ENCODE peak calls at places on chromosomes 1 and 21, in nine cellular contexts. One of them, this sample, is unnamed. For H3K36me3 and H3K27me3, the result is how much of the 10 kb centered on the place peaks cover.

GRCh38 chr1:156247460-156248322 is at the start of gene PAQR6:
- DNase-seq in pancreas: no peak
- DNase-seq in cardiac muscle cell: no peak
- DNase-seq in adrenal gland: peak
- DNase-seq in GM23338: peak
- DNase-seq in IMR-90: no peak
- DNase-seq in fibroblast of lung: no peak
- DNase-seq in Panc1: no peak
- DNase-seq in lung: no peak
- DNase-seq in this sample: no peak

GRCh38 chr1:30756545-30757195 is 904 bp downstream of the LAPTM5 start:
- DNase-seq in lung: peak
- DNase-seq in pancreas: no peak
- DNase-seq in IMR-90: peak
- DNase-seq in GM23338: no peak
- DNase-seq in cardiac muscle cell: no peak
- DNase-seq in adrenal gland: peak
- DNase-seq in Panc1: peak
- DNase-seq in fibroblast of lung: peak
- DNase-seq in this sample: peak

GRCh38 chr1:34164510-34165381 is at the start of gene CSMD2:
- DNase-seq in fibroblast of lung: peak
- DNase-seq in IMR-90: peak
- DNase-seq in Panc1: no peak
- DNase-seq in cardiac muscle cell: peak
- DNase-seq in GM23338: peak
- DNase-seq in adrenal gland: peak
- DNase-seq in lung: no peak
- DNase-seq in pancreas: peak
- DNase-seq in this sample: no peak

GRCh38 chr21:9750341-9751086 is 770.9 kb upstream of the TPTE start:
- DNase-seq in fibroblast of lung: no peak
- DNase-seq in GM23338: no peak
- DNase-seq in adrenal gland: no peak
- DNase-seq in pancreas: no peak
- DNase-seq in lung: peak
- DNase-seq in cardiac muscle cell: no peak
- DNase-seq in IMR-90: no peak
- DNase-seq in Panc1: no peak
- DNase-seq in this sample: no peak

GRCh38 chr1:244460195-244460594 is 878 bp upstream of the CATSPERE start:
- DNase-seq in GM23338: peak
- DNase-seq in Panc1: no peak
- DNase-seq in cardiac muscle cell: no peak
- DNase-seq in adrenal gland: no peak
- DNase-seq in pancreas: no peak
- DNase-seq in lung: no peak
- DNase-seq in fibroblast of lung: no peak
- DNase-seq in IMR-90: no peak
- DNase-seq in this sample: no peak

GRCh38 chr1:154801612-154802011 is 68.5 kb downstream of the KCNN3 start:
- DNase-seq in cardiac muscle cell: no peak
- DNase-seq in lung: no peak
- DNase-seq in Panc1: no peak
- DNase-seq in IMR-90: no peak
- DNase-seq in pancreas: no peak
- DNase-seq in GM23338: no peak
- DNase-seq in fibroblast of lung: no peak
- DNase-seq in adrenal gland: no peak
- DNase-seq in this sample: no peak

GRCh38 chr21:42162831-42163510 is 56.0 kb upstream of the ABCG1 start:
- DNase-seq in Panc1: no peak
- DNase-seq in IMR-90: no peak
- DNase-seq in pancreas: no peak
- DNase-seq in cardiac muscle cell: no peak
- DNase-seq in lung: no peak
- DNase-seq in adrenal gland: no peak
- DNase-seq in GM23338: no peak
- DNase-seq in fibroblast of lung: peak
- DNase-seq in this sample: no peak

GRCh38 chr21:33261635-33262034 is 4.5 kb upstream of the IL10RB start:
- DNase-seq in IMR-90: peak
- DNase-seq in adrenal gland: peak
- DNase-seq in fibroblast of lung: peak
- DNase-seq in GM23338: no peak
- DNase-seq in Panc1: no peak
- DNase-seq in lung: no peak
- DNase-seq in cardiac muscle cell: no peak
- DNase-seq in pancreas: no peak
- DNase-seq in this sample: no peak

GRCh38 chr1:163980391-163980790 is 578.6 kb upstream of the PBX1 start:
- DNase-seq in adrenal gland: no peak
- DNase-seq in Panc1: no peak
- DNase-seq in fibroblast of lung: no peak
- DNase-seq in GM23338: no peak
- DNase-seq in IMR-90: no peak
- DNase-seq in lung: no peak
- DNase-seq in cardiac muscle cell: no peak
- DNase-seq in pancreas: no peak
- DNase-seq in this sample: no peak

GRCh38 chr21:31554511-31555022 is 104.9 kb upstream of the SOD1 start:
- DNase-seq in Panc1: no peak
- DNase-seq in pancreas: no peak
- DNase-seq in lung: no peak
- DNase-seq in IMR-90: peak
- DNase-seq in fibroblast of lung: no peak
- DNase-seq in GM23338: peak
- DNase-seq in adrenal gland: no peak
- DNase-seq in cardiac muscle cell: no peak
- DNase-seq in this sample: peak
- TF ChIP-seq CTCF in Panc1: no peak
- TF ChIP-seq CTCF in pancreas: no peak
- TF ChIP-seq CTCF in lung: no peak
- TF ChIP-seq CTCF in IMR-90: no peak
- TF ChIP-seq CTCF in fibroblast of lung: no peak
- TF ChIP-seq CTCF in GM23338: no peak
- TF ChIP-seq CTCF in adrenal gland: no peak
- TF ChIP-seq CTCF in cardiac muscle cell: no peak
- TF ChIP-seq CTCF in this sample: no peak

GRCh38 chr1:39564941-39565340 is 11.6 kb downstream of the PABPC4 start:
- DNase-seq in adrenal gland: no peak
- DNase-seq in fibroblast of lung: no peak
- DNase-seq in IMR-90: no peak
- DNase-seq in GM23338: no peak
- DNase-seq in lung: no peak
- DNase-seq in cardiac muscle cell: no peak
- DNase-seq in pancreas: no peak
- DNase-seq in Panc1: no peak
- DNase-seq in this sample: no peak

GRCh38 chr1:39562886-39563285 is 13.7 kb downstream of the PABPC4 start:
- DNase-seq in Panc1: no peak
- DNase-seq in cardiac muscle cell: no peak
- DNase-seq in IMR-90: no peak
- DNase-seq in GM23338: no peak
- DNase-seq in adrenal gland: no peak
- DNase-seq in pancreas: no peak
- DNase-seq in lung: no peak
- DNase-seq in fibroblast of lung: no peak
- DNase-seq in this sample: no peak

GRCh38 chr1:39563669-39564068 is 12.9 kb downstream of the PABPC4 start:
- DNase-seq in pancreas: no peak
- DNase-seq in Panc1: no peak
- DNase-seq in lung: no peak
- DNase-seq in GM23338: no peak
- DNase-seq in fibroblast of lung: no peak
- DNase-seq in cardiac muscle cell: no peak
- DNase-seq in IMR-90: no peak
- DNase-seq in adrenal gland: no peak
- DNase-seq in this sample: no peak

GRCh38 chr1:39564340-39564739 is 12.2 kb downstream of the PABPC4 start:
- DNase-seq in adrenal gland: no peak
- DNase-seq in lung: no peak
- DNase-seq in fibroblast of lung: no peak
- DNase-seq in Panc1: no peak
- DNase-seq in GM23338: no peak
- DNase-seq in IMR-90: no peak
- DNase-seq in cardiac muscle cell: no peak
- DNase-seq in pancreas: no peak
- DNase-seq in this sample: no peak

GRCh38 chr1:39561321-39561720 is 15.3 kb downstream of the PABPC4 start:
- DNase-seq in adrenal gland: no peak
- DNase-seq in Panc1: no peak
- DNase-seq in fibroblast of lung: no peak
- DNase-seq in pancreas: no peak
- DNase-seq in IMR-90: no peak
- DNase-seq in lung: no peak
- DNase-seq in cardiac muscle cell: no peak
- DNase-seq in GM23338: no peak
- DNase-seq in this sample: no peak
- H3K36me3 ChIP-seq in adrenal gland: under half
- H3K36me3 ChIP-seq in Panc1: half or more
- H3K36me3 ChIP-seq in fibroblast of lung: under half
- H3K36me3 ChIP-seq in pancreas: half or more
- H3K36me3 ChIP-seq in IMR-90: half or more
- H3K36me3 ChIP-seq in lung: under half
- H3K36me3 ChIP-seq in cardiac muscle cell: half or more
- H3K36me3 ChIP-seq in GM23338: half or more
- H3K36me3 ChIP-seq in this sample: under half

DNA sequence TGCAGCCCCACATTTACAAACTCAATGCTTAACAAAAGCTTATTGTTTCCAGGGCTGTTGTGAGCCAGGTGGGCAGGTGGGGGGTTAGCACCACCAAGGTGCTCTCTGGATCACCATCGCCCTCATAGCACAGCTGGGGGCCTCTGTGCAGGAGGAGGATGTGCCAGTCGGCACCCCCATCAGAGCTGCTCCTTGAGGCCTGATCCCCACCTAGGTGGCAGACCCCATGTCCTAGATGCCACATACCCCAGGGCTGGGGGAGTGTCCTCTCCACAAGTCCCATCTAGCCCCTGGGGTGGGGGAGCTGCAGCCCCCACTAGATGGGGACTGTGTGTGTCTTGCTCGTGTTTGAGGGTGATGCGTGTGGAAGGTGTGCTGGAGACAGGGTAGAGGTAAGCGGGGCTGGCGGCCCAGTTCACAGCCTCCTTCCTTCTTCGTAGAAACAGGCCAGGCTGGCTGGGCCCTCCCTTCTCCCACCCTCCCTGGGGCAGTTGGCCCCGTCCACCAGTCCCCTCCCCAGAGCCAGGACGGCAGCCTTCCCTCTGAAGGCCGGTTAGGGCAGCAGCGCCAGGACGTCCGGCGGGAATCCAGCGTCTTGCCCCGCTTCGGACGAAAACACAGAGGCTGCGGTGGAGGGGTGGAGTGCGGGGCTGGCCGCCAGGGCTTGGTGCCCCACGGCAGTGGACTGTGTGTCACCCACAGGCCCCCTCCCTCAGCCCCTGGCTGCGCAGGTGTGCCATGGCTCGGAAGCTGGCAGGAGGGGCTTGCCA is 3.4 kb downstream of the PRDM16 start:
- DNase-seq in IMR-90: no peak
- DNase-seq in lung: no peak
- DNase-seq in GM23338: peak
- DNase-seq in Panc1: no peak
- DNase-seq in cardiac muscle cell: peak
- DNase-seq in fibroblast of lung: no peak
- DNase-seq in adrenal gland: no peak
- DNase-seq in pancreas: peak
- DNase-seq in this sample: no peak
- H3K27me3 ChIP-seq in IMR-90: half or more
- H3K27me3 ChIP-seq in lung: under half
- H3K27me3 ChIP-seq in GM23338: half or more
- H3K27me3 ChIP-seq in Panc1: under half
- H3K27me3 ChIP-seq in cardiac muscle cell: half or more
- H3K27me3 ChIP-seq in fibroblast of lung: under half
- H3K27me3 ChIP-seq in adrenal gland: half or more
- H3K27me3 ChIP-seq in pancreas: under half
- H3K27me3 ChIP-seq in this sample: under half

GRCh38 chr1:42035205-42035829 is 116.6 kb upstream of the HIVEP3 start:
- DNase-seq in Panc1: no peak
- DNase-seq in pancreas: peak
- DNase-seq in cardiac muscle cell: peak
- DNase-seq in fibroblast of lung: peak
- DNase-seq in GM23338: peak
- DNase-seq in lung: peak
- DNase-seq in adrenal gland: peak
- DNase-seq in IMR-90: peak
- DNase-seq in this sample: no peak
- TF ChIP-seq CTCF in Panc1: peak
- TF ChIP-seq CTCF in pancreas: no peak
- TF ChIP-seq CTCF in cardiac muscle cell: peak
- TF ChIP-seq CTCF in fibroblast of lung: no peak
- TF ChIP-seq CTCF in GM23338: no peak
- TF ChIP-seq CTCF in lung: no peak
- TF ChIP-seq CTCF in adrenal gland: no peak
- TF ChIP-seq CTCF in IMR-90: peak
- TF ChIP-seq CTCF in this sample: no peak

GRCh38 chr1:201381130-201381529 is 3.6 kb upstream of the TNNT2 start:
- DNase-seq in GM23338: no peak
- DNase-seq in fibroblast of lung: no peak
- DNase-seq in IMR-90: no peak
- DNase-seq in Panc1: no peak
- DNase-seq in lung: peak
- DNase-seq in cardiac muscle cell: no peak
- DNase-seq in pancreas: no peak
- DNase-seq in adrenal gland: no peak
- DNase-seq in this sample: no peak

GRCh38 chr1:201377611-201378092 is at the start of gene TNNT2:
- DNase-seq in adrenal gland: no peak
- DNase-seq in lung: no peak
- DNase-seq in cardiac muscle cell: peak
- DNase-seq in GM23338: no peak
- DNase-seq in Panc1: no peak
- DNase-seq in IMR-90: peak
- DNase-seq in pancreas: no peak
- DNase-seq in fibroblast of lung: peak
- DNase-seq in this sample: no peak

GRCh38 chr1:201376464-201377374 is 761 bp downstream of the TNNT2 start:
- DNase-seq in adrenal gland: peak
- DNase-seq in pancreas: no peak
- DNase-seq in Panc1: no peak
- DNase-seq in lung: no peak
- DNase-seq in cardiac muscle cell: peak
- DNase-seq in GM23338: peak
- DNase-seq in fibroblast of lung: peak
- DNase-seq in IMR-90: peak
- DNase-seq in this sample: no peak

GRCh38 chr1:201379733-201380242 is 2.3 kb upstream of the TNNT2 start:
- DNase-seq in Panc1: no peak
- DNase-seq in cardiac muscle cell: no peak
- DNase-seq in GM23338: no peak
- DNase-seq in fibroblast of lung: no peak
- DNase-seq in lung: no peak
- DNase-seq in pancreas: peak
- DNase-seq in IMR-90: no peak
- DNase-seq in adrenal gland: no peak
- DNase-seq in this sample: no peak

GRCh38 chr1:201378804-201379203 is 1.3 kb upstream of the TNNT2 start:
- DNase-seq in lung: no peak
- DNase-seq in cardiac muscle cell: no peak
- DNase-seq in adrenal gland: no peak
- DNase-seq in GM23338: no peak
- DNase-seq in pancreas: no peak
- DNase-seq in Panc1: no peak
- DNase-seq in fibroblast of lung: no peak
- DNase-seq in IMR-90: no peak
- DNase-seq in this sample: no peak
- H3K36me3 ChIP-seq in lung: under half
- H3K36me3 ChIP-seq in cardiac muscle cell: under half
- H3K36me3 ChIP-seq in adrenal gland: under half
- H3K36me3 ChIP-seq in GM23338: under half
- H3K36me3 ChIP-seq in pancreas: under half
- H3K36me3 ChIP-seq in Panc1: under half
- H3K36me3 ChIP-seq in fibroblast of lung: under half
- H3K36me3 ChIP-seq in IMR-90: under half
- H3K36me3 ChIP-seq in this sample: under half